ENCODE peak calls at places on chromosomes 12 and 14, in eight cellular contexts. L, W, M, A, B, C, H and P are unnamed samples.
A peak's percentile ranks its signal among the peaks of the same experiment; 100 is the strongest.

GRCh38 chr14:39035336-39035735 is 67.7 kb downstream of the SEC23A start:
- DNase-seq in L (no peak), W (no peak), M (no peak), A (no peak), B (no peak), C (no peak), H (no peak), P (no peak)

GRCh38 chr12:53696285-53696654 is 20.4 kb upstream of the ATP5MC2 start:
- DNase-seq in L (no peak), W (no peak), M (peak; percentile 56), A (no peak), B (peak; percentile 86), C (peak; percentile 66), H (peak; percentile 64), P (no peak)

GRCh38 chr14:95062220-95062619 is 95.1 kb downstream of the DICER1 start:
- DNase-seq in L (peak; percentile 16), W (no peak), M (no peak), A (no peak), B (no peak), C (no peak), H (no peak), P (no peak)

GRCh38 chr12:10220398-10221077 is 7.9 kb downstream of the GABARAPL1 start:
- DNase-seq in L (no peak), W (no peak), M (no peak), A (no peak), B (peak; percentile 79), C (peak; percentile 79), H (no peak), P (no peak)

GRCh38 chr12:84911331-84912190 is 1.0 kb downstream of the SLC6A15 start:
- DNase-seq in L (peak; percentile 68), W (no peak), M (peak; percentile 49), A (no peak), B (no peak), C (no peak), H (no peak), P (peak; percentile 71)

GRCh38 chr12:25566550-25566949 is 13.5 kb upstream of the LMNTD1 start:
- DNase-seq in L (no peak), W (no peak), M (no peak), A (no peak), B (no peak), C (no peak), H (no peak), P (no peak)

GRCh38 chr14:36227802-36228201 is 51.3 kb upstream of the PTCSC3 start:
- DNase-seq in L (no peak), W (no peak), M (no peak), A (no peak), B (peak; percentile 37), C (no peak), H (no peak), P (no peak)

GRCh38 chr14:28242895-28243294 is 523.7 kb upstream of the FOXG1 start:
- DNase-seq in L (no peak), W (no peak), M (no peak), A (no peak), B (no peak), C (no peak), H (no peak), P (no peak)

GRCh38 chr14:64816221-64816783 is 63.4 kb downstream of the SPTB start:
- DNase-seq in L (no peak), W (no peak), M (no peak), A (no peak), B (no peak), C (no peak), H (no peak), P (no peak)

GRCh38 chr12:108589028-108589839 is 8.7 kb downstream of the TMEM119 start:
- DNase-seq in L (peak; percentile 32), W (no peak), M (no peak), A (no peak), B (no peak), C (no peak), H (no peak), P (peak; percentile 73)

GRCh38 chr14:101234588-101234937 is 326.7 kb upstream of the DIO3 start:
- DNase-seq in L (peak; percentile 58), W (no peak), M (no peak), A (no peak), B (no peak), C (no peak), H (no peak), P (peak; percentile 45)

GRCh38 chr12:93256258-93256969 is 121.3 kb upstream of the NUDT4 start:
- DNase-seq in L (no peak), W (no peak), M (no peak), A (no peak), B (no peak), C (peak; percentile 27), H (no peak), P (no peak)

GRCh38 chr14:64838656-64839055 is 41.1 kb downstream of the SPTB start:
- DNase-seq in L (no peak), W (no peak), M (no peak), A (no peak), B (no peak), C (no peak), H (no peak), P (no peak)

GRCh38 chr12:113186033-113186365 is 478 bp downstream of the RITA1 start:
- DNase-seq in L (no peak), W (no peak), M (no peak), A (no peak), B (no peak), C (no peak), H (peak; percentile 65), P (no peak)

GRCh38 chr12:97556201-97556824 is 93.7 kb downstream of the RMST start:
- DNase-seq in L (peak; percentile 77), W (peak; percentile 42), M (no peak), A (no peak), B (peak; percentile 33), C (peak; percentile 38), H (no peak), P (peak; percentile 74)

GRCh38 chr12:42761601-42762350 is 172.2 kb upstream of the PRICKLE1 start:
- DNase-seq in L (no peak), W (no peak), M (no peak), A (no peak), B (no peak), C (no peak), H (no peak), P (no peak)

GRCh38 chr12:59452746-59453145 is 143.1 kb upstream of the SLC16A7 start:
- DNase-seq in L (no peak), W (no peak), M (no peak), A (no peak), B (no peak), C (no peak), H (no peak), P (no peak)

GRCh38 chr12:122205590-122205925 is 2.0 kb downstream of the B3GNT4 start:
- DNase-seq in L (peak; percentile 59), W (no peak), M (no peak), A (no peak), B (no peak), C (no peak), H (peak; percentile 31), P (no peak)

GRCh38 chr14:68474741-68475140 is 318.1 kb downstream of the ZFP36L1 start:
- DNase-seq in L (no peak), W (no peak), M (no peak), A (no peak), B (no peak), C (no peak), H (no peak), P (no peak)

GRCh38 chr12:67415473-67415872 is 146.3 kb downstream of the CAND1 start:
- DNase-seq in L (no peak), W (no peak), M (no peak), A (no peak), B (no peak), C (no peak), H (peak; percentile 25), P (no peak)

GRCh38 chr12:124548854-124549378 is 18.5 kb downstream of the NCOR2 start:
- DNase-seq in L (peak; percentile 75), W (peak; percentile 79), M (peak; percentile 58), A (no peak), B (peak; percentile 54), C (peak; percentile 65), H (no peak), P (peak; percentile 83)

GRCh38 chr12:56158926-56159461 is 835 bp downstream of the MYL6 start:
- DNase-seq in L (peak; percentile 88), W (peak; percentile 89), M (peak; percentile 90), A (peak; percentile 32), B (peak; percentile 82), C (peak; percentile 93), H (peak; percentile 73), P (peak; percentile 95)

GRCh38 chr14:100618763-100619320 is 31.6 kb upstream of the BEGAIN start:
- DNase-seq in L (peak; percentile 7), W (no peak), M (no peak), A (no peak), B (no peak), C (peak; percentile 14), H (no peak), P (no peak)

GRCh38 chr12:78271546-78271945 is 440.9 kb downstream of the NAV3 start:
- DNase-seq in L (no peak), W (no peak), M (no peak), A (no peak), B (no peak), C (no peak), H (no peak), P (no peak)

GRCh38 chr12:91273542-91273941 is 90.9 kb upstream of the DCN start:
- DNase-seq in L (no peak), W (no peak), M (no peak), A (no peak), B (no peak), C (no peak), H (no peak), P (no peak)
- H3K4me3 ChIP-seq in L (no peak overlapping the region), W (no peak overlapping the region), M (no peak overlapping the region), A (no peak overlapping the region), B (no peak overlapping the region), C (no peak overlapping the region), H (no peak overlapping the region), P (no peak overlapping the region)

DNA sequence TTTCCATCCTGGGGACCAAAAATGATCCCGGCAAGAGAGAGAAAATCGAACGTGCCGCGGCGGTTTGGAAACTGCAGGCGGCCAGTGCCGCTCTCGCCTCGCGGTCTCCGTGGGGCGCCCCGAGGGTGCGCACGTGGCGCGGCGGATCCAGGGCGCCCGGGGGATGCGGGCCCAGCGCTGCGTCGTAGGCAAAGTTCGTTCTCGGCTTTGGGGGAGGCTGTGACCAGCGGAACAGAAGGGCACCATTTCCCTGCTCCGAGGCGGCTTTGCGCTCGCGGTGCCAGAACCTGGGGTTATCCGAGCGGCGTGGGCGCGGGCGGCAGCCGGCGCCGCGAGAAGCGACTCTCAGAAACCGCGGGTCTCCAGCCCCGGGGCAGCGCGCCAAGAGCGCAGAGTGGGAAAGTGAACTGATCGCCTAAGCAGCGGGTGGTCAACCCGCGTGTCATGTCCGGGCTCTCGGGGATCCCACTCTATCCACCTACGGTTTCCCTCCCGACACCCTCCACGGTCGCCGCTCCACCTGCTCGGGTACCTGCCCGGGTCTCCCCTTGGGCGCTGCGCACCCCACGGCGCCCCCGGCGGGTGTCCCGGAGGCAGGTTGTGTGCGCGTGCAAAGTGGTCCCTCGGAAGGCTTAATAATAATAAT is 1.1 kb downstream of the ESRRB start:
- DNase-seq in L (no peak), W (no peak), M (no peak), A (no peak), B (no peak), C (no peak), H (no peak), P (no peak)
- H3K4me3 ChIP-seq in L (peak overlapping the region; percentile 16), W (peak overlapping the region; percentile 3), M (no peak overlapping the region), A (peak overlapping the region; percentile 1), B (no peak overlapping the region), C (peak overlapping the region; percentile 5), H (no peak overlapping the region), P (peak overlapping the region; percentile 71)

GRCh38 chr12:48002179-48002601 is 2.1 kb downstream of the COL2A1 start:
- DNase-seq in L (no peak), W (no peak), M (no peak), A (no peak), B (no peak), C (no peak), H (no peak), P (peak; percentile 37)
- H3K4me3 ChIP-seq in L (peak overlapping the region; percentile 44), W (peak overlapping the region; percentile 27), M (no peak overlapping the region), A (peak overlapping the region; percentile 27), B (peak overlapping the region; percentile 40), C (peak overlapping the region; percentile 6), H (no peak overlapping the region), P (peak overlapping the region; percentile 55)

GRCh38 chr12:127787544-127787943 is 479.4 kb upstream of the TMEM132C start:
- DNase-seq in L (no peak), W (no peak), M (no peak), A (no peak), B (no peak), C (no peak), H (no peak), P (no peak)
- H3K4me3 ChIP-seq in L (no peak overlapping the region), W (no peak overlapping the region), M (no peak overlapping the region), A (no peak overlapping the region), B (no peak overlapping the region), C (no peak overlapping the region), H (no peak overlapping the region), P (no peak overlapping the region)